ENCODE peak calls at places on chromosome 21, in eight cellular contexts. E, P, U, Y, B, R, I and G are unnamed samples.

GRCh38 chr21:29347274-29347681 is 48.6 kb downstream of the BACH1 start:
- DNase-seq in U (no peak), E (no peak), P (no peak), Y (no peak), R (no peak), B (no peak), I (no peak), G (no peak)

GRCh38 chr21:45141507-45141906 is 67.1 kb downstream of the ADARB1 start:
- DNase-seq in U (no peak), E (no peak), R (peak), B (no peak), Y (no peak), P (no peak), I (no peak), G (no peak)

GRCh38 chr21:32819702-32820101 is 48.1 kb upstream of the PAXBP1 start:
- DNase-seq in P (no peak), I (peak), R (no peak), Y (no peak), U (no peak), E (no peak), B (no peak), G (no peak)

GRCh38 chr21:33924766-33925100 is 9.1 kb upstream of the ATP5PO start:
- DNase-seq in E (no peak), I (no peak), B (no peak), Y (no peak), R (no peak), U (no peak), P (no peak), G (no peak)

GRCh38 chr21:25845729-25846256 is 111.0 kb downstream of the GABPA start:
- DNase-seq in P (no peak), U (no peak), I (no peak), B (no peak), Y (no peak), R (no peak), E (no peak), G (peak)

GRCh38 chr21:42106425-42106824 is 35.3 kb downstream of the UMODL1 start:
- DNase-seq in R (no peak), Y (peak), P (no peak), E (no peak), U (no peak), B (no peak), I (no peak), G (no peak)

GRCh38 chr21:41711416-41712023 is 55.3 kb downstream of the RIPK4 start:
- DNase-seq in R (peak), I (no peak), E (no peak), P (no peak), Y (no peak), U (no peak), B (no peak), G (no peak)

GRCh38 chr21:32921632-32922230 is 104.0 kb upstream of the OLIG2 start:
- DNase-seq in I (no peak), B (no peak), P (no peak), Y (peak), E (no peak), R (no peak), U (no peak), G (no peak)

GRCh38 chr21:19440792-19441494 is 1037.4 kb upstream of the TMPRSS15 start:
- DNase-seq in B (no peak), P (no peak), U (no peak), E (no peak), I (no peak), R (no peak), Y (no peak), G (no peak)

GRCh38 chr21:44332383-44332782 is 6.8 kb downstream of the CFAP410 start:
- DNase-seq in U (no peak), I (no peak), B (no peak), Y (no peak), P (no peak), E (no peak), R (no peak), G (no peak)

GRCh38 chr21:38479641-38480515 is 18.4 kb downstream of the ERG start:
- DNase-seq in Y (no peak), R (no peak), P (no peak), I (no peak), B (no peak), E (no peak), U (no peak), G (no peak)

GRCh38 chr21:37461494-37461893 is 94.9 kb downstream of the DYRK1A start:
- DNase-seq in U (peak), E (no peak), P (no peak), R (no peak), I (no peak), B (no peak), Y (no peak), G (peak)

GRCh38 chr21:36854391-36854790 is 112.1 kb downstream of the HLCS start:
- DNase-seq in Y (no peak), P (no peak), I (no peak), B (no peak), R (no peak), E (peak), U (peak), G (peak)

GRCh38 chr21:28336299-28336698 is 656.4 kb downstream of the LTN1 start:
- DNase-seq in U (no peak), R (no peak), E (no peak), I (peak), P (no peak), Y (no peak), B (no peak), G (no peak)

GRCh38 chr21:15904389-15904788 is 174.6 kb downstream of the USP25 start:
- DNase-seq in U (no peak), Y (no peak), R (no peak), E (no peak), I (no peak), B (no peak), P (no peak), G (no peak)

GRCh38 chr21:38863843-38864363 is 58.2 kb downstream of the ETS2 start:
- DNase-seq in P (no peak), B (no peak), Y (no peak), E (no peak), I (no peak), U (no peak), R (no peak), G (no peak)

GRCh38 chr21:45427331-45428271 is 22.6 kb downstream of the COL18A1 start:
- DNase-seq in P (peak), R (peak), Y (no peak), U (no peak), E (no peak), B (no peak), I (peak), G (no peak)

GRCh38 chr21:42836767-42837301 is 42.5 kb downstream of the WDR4 start:
- DNase-seq in B (no peak), U (no peak), E (peak), Y (no peak), P (no peak), I (no peak), R (peak), G (no peak)

GRCh38 chr21:42530167-42530518 is 16.5 kb downstream of the SLC37A1 start:
- DNase-seq in I (no peak), P (no peak), E (no peak), U (no peak), R (no peak), Y (no peak), B (no peak), G (no peak)

GRCh38 chr21:39137248-39138186 is 45.7 kb downstream of the PSMG1 start:
- DNase-seq in E (no peak), P (no peak), I (no peak), R (no peak), B (no peak), Y (no peak), U (no peak), G (no peak)

GRCh38 chr21:35925497-35925896 is 134.8 kb downstream of the SETD4 start:
- DNase-seq in E (no peak), P (no peak), Y (no peak), U (no peak), I (no peak), B (no peak), R (no peak), G (no peak)

GRCh38 chr21:46599251-46599572 is 5.7 kb downstream of the S100B start:
- DNase-seq in E (no peak), U (no peak), P (no peak), I (peak), Y (no peak), B (no peak), R (no peak), G (peak)

GRCh38 chr21:38319781-38320180 is 63.0 kb downstream of the KCNJ15 start:
- DNase-seq in R (no peak), U (no peak), E (no peak), B (no peak), I (no peak), Y (no peak), P (no peak), G (no peak)

GRCh38 chr21:40769231-40769630 is 77.7 kb downstream of the DSCAM start:
- DNase-seq in B (no peak), R (no peak), P (no peak), I (no peak), Y (no peak), U (no peak), E (no peak), G (no peak)

GRCh38 chr21:38988211-38989096 is 182.7 kb downstream of the ETS2 start:
- DNase-seq in P (no peak), E (no peak), U (no peak), B (no peak), Y (no peak), R (peak), I (no peak), G (no peak)